ENCODE peak calls at places on chromosomes 12 and 14, in eight cellular contexts. One of them, this sample, is unnamed.

GRCh38 chr12:42213023-42213422 is 25.0 kb downstream of the YAF2 start:
- DNase-seq in stimulated activated CD4-positive, alpha-beta T cell treated with anti-CD3 and anti-CD28 coated beads, Interleukin-4, amount 100 ng/mL, for 24 hours: no peak
- DNase-seq in HT1080: peak; percentile 25
- DNase-seq in tibial artery: no peak
- DNase-seq in GM04504: no peak
- DNase-seq in HCT116: no peak
- DNase-seq in MCF 10A: peak; percentile 64
- DNase-seq in NCI-H1105: peak; percentile 83
- DNase-seq in this sample: peak; percentile 53

GRCh38 chr12:47818701-47819543 is 781 bp downstream of the HDAC7 start:
- DNase-seq in stimulated activated CD4-positive, alpha-beta T cell treated with anti-CD3 and anti-CD28 coated beads, Interleukin-4, amount 100 ng/mL, for 24 hours: peak; percentile 52
- DNase-seq in HT1080: no peak
- DNase-seq in tibial artery: peak; percentile 63
- DNase-seq in GM04504: no peak
- DNase-seq in HCT116: no peak
- DNase-seq in MCF 10A: peak; percentile 45
- DNase-seq in NCI-H1105: peak; percentile 18
- DNase-seq in this sample: peak; percentile 83

GRCh38 chr12:95085612-95086011 is 12.2 kb upstream of the NR2C1 start:
- DNase-seq in stimulated activated CD4-positive, alpha-beta T cell treated with anti-CD3 and anti-CD28 coated beads, Interleukin-4, amount 100 ng/mL, for 24 hours: no peak
- DNase-seq in HT1080: no peak
- DNase-seq in tibial artery: no peak
- DNase-seq in GM04504: no peak
- DNase-seq in HCT116: no peak
- DNase-seq in MCF 10A: no peak
- DNase-seq in NCI-H1105: no peak
- DNase-seq in this sample: no peak

GRCh38 chr12:49105504-49106120 is 5.0 kb downstream of the LMBR1L start:
- DNase-seq in stimulated activated CD4-positive, alpha-beta T cell treated with anti-CD3 and anti-CD28 coated beads, Interleukin-4, amount 100 ng/mL, for 24 hours: no peak
- DNase-seq in HT1080: peak; percentile 91
- DNase-seq in tibial artery: no peak
- DNase-seq in GM04504: no peak
- DNase-seq in HCT116: no peak
- DNase-seq in MCF 10A: no peak
- DNase-seq in NCI-H1105: no peak
- DNase-seq in this sample: no peak

GRCh38 chr12:26287666-26288408 is 92.5 kb downstream of the SSPN start:
- DNase-seq in stimulated activated CD4-positive, alpha-beta T cell treated with anti-CD3 and anti-CD28 coated beads, Interleukin-4, amount 100 ng/mL, for 24 hours: no peak
- DNase-seq in HT1080: no peak
- DNase-seq in tibial artery: peak; percentile 80
- DNase-seq in GM04504: no peak
- DNase-seq in HCT116: no peak
- DNase-seq in MCF 10A: peak; percentile 33
- DNase-seq in NCI-H1105: no peak
- DNase-seq in this sample: no peak

GRCh38 chr14:51094282-51094821 is 553 bp downstream of the TRIM9 start:
- DNase-seq in stimulated activated CD4-positive, alpha-beta T cell treated with anti-CD3 and anti-CD28 coated beads, Interleukin-4, amount 100 ng/mL, for 24 hours: peak; percentile 10
- DNase-seq in HT1080: no peak
- DNase-seq in tibial artery: no peak
- DNase-seq in GM04504: no peak
- DNase-seq in HCT116: no peak
- DNase-seq in MCF 10A: no peak
- DNase-seq in NCI-H1105: peak; percentile 8
- DNase-seq in this sample: no peak

GRCh38 chr14:71061458-71061857 is 154.2 kb downstream of the PCNX1 start:
- DNase-seq in stimulated activated CD4-positive, alpha-beta T cell treated with anti-CD3 and anti-CD28 coated beads, Interleukin-4, amount 100 ng/mL, for 24 hours: no peak
- DNase-seq in HT1080: no peak
- DNase-seq in tibial artery: no peak
- DNase-seq in GM04504: no peak
- DNase-seq in HCT116: no peak
- DNase-seq in MCF 10A: no peak
- DNase-seq in NCI-H1105: no peak
- DNase-seq in this sample: no peak

GRCh38 chr14:102187044-102187443 is 47.3 kb downstream of the WDR20 start:
- DNase-seq in stimulated activated CD4-positive, alpha-beta T cell treated with anti-CD3 and anti-CD28 coated beads, Interleukin-4, amount 100 ng/mL, for 24 hours: no peak
- DNase-seq in HT1080: peak; percentile 66
- DNase-seq in tibial artery: no peak
- DNase-seq in GM04504: peak; percentile 68
- DNase-seq in HCT116: peak; percentile 41
- DNase-seq in MCF 10A: peak; percentile 79
- DNase-seq in NCI-H1105: no peak
- DNase-seq in this sample: no peak

GRCh38 chr14:90815817-90816662 is at the start of gene TTC7B:
- DNase-seq in stimulated activated CD4-positive, alpha-beta T cell treated with anti-CD3 and anti-CD28 coated beads, Interleukin-4, amount 100 ng/mL, for 24 hours: peak; percentile 14
- DNase-seq in HT1080: no peak
- DNase-seq in tibial artery: no peak
- DNase-seq in GM04504: no peak
- DNase-seq in HCT116: no peak
- DNase-seq in MCF 10A: peak; percentile 18
- DNase-seq in NCI-H1105: peak; percentile 59
- DNase-seq in this sample: no peak

GRCh38 chr12:114671664-114672476 is 12.1 kb downstream of the TBX3 start:
- DNase-seq in stimulated activated CD4-positive, alpha-beta T cell treated with anti-CD3 and anti-CD28 coated beads, Interleukin-4, amount 100 ng/mL, for 24 hours: no peak
- DNase-seq in HT1080: no peak
- DNase-seq in tibial artery: no peak
- DNase-seq in GM04504: no peak
- DNase-seq in HCT116: no peak
- DNase-seq in MCF 10A: no peak
- DNase-seq in NCI-H1105: no peak
- DNase-seq in this sample: no peak

GRCh38 chr12:106138646-106139421 is at the start of gene NUAK1:
- DNase-seq in stimulated activated CD4-positive, alpha-beta T cell treated with anti-CD3 and anti-CD28 coated beads, Interleukin-4, amount 100 ng/mL, for 24 hours: no peak
- DNase-seq in HT1080: peak; percentile 66
- DNase-seq in tibial artery: peak; percentile 48
- DNase-seq in GM04504: no peak
- DNase-seq in HCT116: no peak
- DNase-seq in MCF 10A: no peak
- DNase-seq in NCI-H1105: peak; percentile 94
- DNase-seq in this sample: peak; percentile 60

GRCh38 chr14:89641495-89642162 is 224.6 kb upstream of the FOXN3 start:
- DNase-seq in stimulated activated CD4-positive, alpha-beta T cell treated with anti-CD3 and anti-CD28 coated beads, Interleukin-4, amount 100 ng/mL, for 24 hours: peak; percentile 52
- DNase-seq in HT1080: no peak
- DNase-seq in tibial artery: no peak
- DNase-seq in GM04504: no peak
- DNase-seq in HCT116: no peak
- DNase-seq in MCF 10A: no peak
- DNase-seq in NCI-H1105: no peak
- DNase-seq in this sample: no peak

GRCh38 chr12:88153959-88154358 is 11.9 kb downstream of the TMTC3 start:
- DNase-seq in stimulated activated CD4-positive, alpha-beta T cell treated with anti-CD3 and anti-CD28 coated beads, Interleukin-4, amount 100 ng/mL, for 24 hours: no peak
- DNase-seq in HT1080: no peak
- DNase-seq in tibial artery: no peak
- DNase-seq in GM04504: peak; percentile 14
- DNase-seq in HCT116: peak; percentile 37
- DNase-seq in MCF 10A: peak; percentile 46
- DNase-seq in NCI-H1105: no peak
- DNase-seq in this sample: no peak

GRCh38 chr12:32437095-32437515 is 37.7 kb downstream of the FGD4 start:
- DNase-seq in stimulated activated CD4-positive, alpha-beta T cell treated with anti-CD3 and anti-CD28 coated beads, Interleukin-4, amount 100 ng/mL, for 24 hours: no peak
- DNase-seq in HT1080: peak; percentile 81
- DNase-seq in tibial artery: no peak
- DNase-seq in GM04504: peak; percentile 63
- DNase-seq in HCT116: peak; percentile 32
- DNase-seq in MCF 10A: peak; percentile 91
- DNase-seq in NCI-H1105: no peak
- DNase-seq in this sample: no peak

GRCh38 chr12:86445361-86445760 is 189.2 kb upstream of the MGAT4C start:
- DNase-seq in stimulated activated CD4-positive, alpha-beta T cell treated with anti-CD3 and anti-CD28 coated beads, Interleukin-4, amount 100 ng/mL, for 24 hours: no peak
- DNase-seq in HT1080: no peak
- DNase-seq in tibial artery: no peak
- DNase-seq in GM04504: no peak
- DNase-seq in HCT116: no peak
- DNase-seq in MCF 10A: no peak
- DNase-seq in NCI-H1105: no peak
- DNase-seq in this sample: no peak

GRCh38 chr12:124888203-124888602 is 24.5 kb upstream of the SCARB1 start:
- DNase-seq in stimulated activated CD4-positive, alpha-beta T cell treated with anti-CD3 and anti-CD28 coated beads, Interleukin-4, amount 100 ng/mL, for 24 hours: no peak
- DNase-seq in HT1080: no peak
- DNase-seq in tibial artery: no peak
- DNase-seq in GM04504: no peak
- DNase-seq in HCT116: no peak
- DNase-seq in MCF 10A: no peak
- DNase-seq in NCI-H1105: no peak
- DNase-seq in this sample: no peak

GRCh38 chr12:98513379-98514318 is 1.7 kb upstream of the TMPO start:
- DNase-seq in stimulated activated CD4-positive, alpha-beta T cell treated with anti-CD3 and anti-CD28 coated beads, Interleukin-4, amount 100 ng/mL, for 24 hours: no peak
- DNase-seq in HT1080: no peak
- DNase-seq in tibial artery: no peak
- DNase-seq in GM04504: no peak
- DNase-seq in HCT116: no peak
- DNase-seq in MCF 10A: no peak
- DNase-seq in NCI-H1105: no peak
- DNase-seq in this sample: no peak

GRCh38 chr14:105760691-105761344 is 234.4 kb downstream of the TMEM121 start:
- DNase-seq in stimulated activated CD4-positive, alpha-beta T cell treated with anti-CD3 and anti-CD28 coated beads, Interleukin-4, amount 100 ng/mL, for 24 hours: no peak
- DNase-seq in HT1080: no peak
- DNase-seq in tibial artery: no peak
- DNase-seq in GM04504: no peak
- DNase-seq in HCT116: no peak
- DNase-seq in MCF 10A: no peak
- DNase-seq in NCI-H1105: no peak
- DNase-seq in this sample: no peak

GRCh38 chr12:57360468-57360867 is 70.4 kb downstream of the R3HDM2 start:
- DNase-seq in stimulated activated CD4-positive, alpha-beta T cell treated with anti-CD3 and anti-CD28 coated beads, Interleukin-4, amount 100 ng/mL, for 24 hours: no peak
- DNase-seq in HT1080: no peak
- DNase-seq in tibial artery: no peak
- DNase-seq in GM04504: no peak
- DNase-seq in HCT116: no peak
- DNase-seq in MCF 10A: no peak
- DNase-seq in NCI-H1105: no peak
- DNase-seq in this sample: no peak

GRCh38 chr14:31987691-31988090 is 89.4 kb upstream of the ARHGAP5 start:
- DNase-seq in stimulated activated CD4-positive, alpha-beta T cell treated with anti-CD3 and anti-CD28 coated beads, Interleukin-4, amount 100 ng/mL, for 24 hours: no peak
- DNase-seq in HT1080: no peak
- DNase-seq in tibial artery: no peak
- DNase-seq in GM04504: no peak
- DNase-seq in HCT116: no peak
- DNase-seq in MCF 10A: no peak
- DNase-seq in NCI-H1105: no peak
- DNase-seq in this sample: no peak

GRCh38 chr12:49930515-49931288 is 19.8 kb upstream of the AQP2 start:
- DNase-seq in stimulated activated CD4-positive, alpha-beta T cell treated with anti-CD3 and anti-CD28 coated beads, Interleukin-4, amount 100 ng/mL, for 24 hours: peak; percentile 15
- DNase-seq in HT1080: peak; percentile 60
- DNase-seq in tibial artery: no peak
- DNase-seq in GM04504: peak; percentile 21
- DNase-seq in HCT116: no peak
- DNase-seq in MCF 10A: peak; percentile 55
- DNase-seq in NCI-H1105: no peak
- DNase-seq in this sample: no peak

GRCh38 chr12:91357381-91357780 is 174.8 kb upstream of the DCN start:
- DNase-seq in stimulated activated CD4-positive, alpha-beta T cell treated with anti-CD3 and anti-CD28 coated beads, Interleukin-4, amount 100 ng/mL, for 24 hours: no peak
- DNase-seq in HT1080: no peak
- DNase-seq in tibial artery: no peak
- DNase-seq in GM04504: no peak
- DNase-seq in HCT116: no peak
- DNase-seq in MCF 10A: no peak
- DNase-seq in NCI-H1105: no peak
- DNase-seq in this sample: no peak

GRCh38 chr12:14811486-14811885 is 2.5 kb downstream of the SMCO3 start:
- DNase-seq in stimulated activated CD4-positive, alpha-beta T cell treated with anti-CD3 and anti-CD28 coated beads, Interleukin-4, amount 100 ng/mL, for 24 hours: no peak
- DNase-seq in HT1080: no peak
- DNase-seq in tibial artery: no peak
- DNase-seq in GM04504: no peak
- DNase-seq in HCT116: no peak
- DNase-seq in MCF 10A: no peak
- DNase-seq in NCI-H1105: no peak
- DNase-seq in this sample: no peak

GRCh38 chr12:49622501-49623141 is 740 bp upstream of the PRPF40B start:
- DNase-seq in stimulated activated CD4-positive, alpha-beta T cell treated with anti-CD3 and anti-CD28 coated beads, Interleukin-4, amount 100 ng/mL, for 24 hours: peak; percentile 55
- DNase-seq in HT1080: peak; percentile 59
- DNase-seq in tibial artery: no peak
- DNase-seq in GM04504: no peak
- DNase-seq in HCT116: no peak
- DNase-seq in MCF 10A: no peak
- DNase-seq in NCI-H1105: no peak
- DNase-seq in this sample: peak; percentile 68

GRCh38 chr12:103799504-103800251 is 41.4 kb downstream of the NT5DC3 start:
- DNase-seq in stimulated activated CD4-positive, alpha-beta T cell treated with anti-CD3 and anti-CD28 coated beads, Interleukin-4, amount 100 ng/mL, for 24 hours: no peak
- DNase-seq in HT1080: peak; percentile 72
- DNase-seq in tibial artery: no peak
- DNase-seq in GM04504: no peak
- DNase-seq in HCT116: no peak
- DNase-seq in MCF 10A: peak; percentile 93
- DNase-seq in NCI-H1105: peak; percentile 81
- DNase-seq in this sample: no peak

GRCh38 chr12:19230896-19231295 is 101.4 kb downstream of the PLEKHA5 start:
- DNase-seq in stimulated activated CD4-positive, alpha-beta T cell treated with anti-CD3 and anti-CD28 coated beads, Interleukin-4, amount 100 ng/mL, for 24 hours: no peak
- DNase-seq in HT1080: no peak
- DNase-seq in tibial artery: no peak
- DNase-seq in GM04504: no peak
- DNase-seq in HCT116: no peak
- DNase-seq in MCF 10A: no peak
- DNase-seq in NCI-H1105: no peak
- DNase-seq in this sample: no peak